ENCODE peak calls at places on chromosomes 3 and 15, in seven cellular contexts. A, W, L, Y, U, Z and M are unnamed samples.

GRCh38 chr3:187080799-187081450 is 58.4 kb downstream of the RPL39L start:
- DNase-seq in A (no peak), W (no peak), L (no peak), Y (no peak), U (no peak), Z (no peak), M (no peak)

GRCh38 chr3:174822320-174822719 is 36.8 kb upstream of the NAALADL2 start:
- DNase-seq in A (no peak), W (no peak), L (no peak), Y (no peak), U (no peak), Z (no peak), M (no peak)

GRCh38 chr15:59294574-59294960 is 78.1 kb downstream of the MYO1E start:
- DNase-seq in A (no peak), W (no peak), L (no peak), Y (no peak), U (no peak), Z (no peak), M (no peak)

GRCh38 chr3:33544126-33544525 is 103.9 kb upstream of the UBP1 start:
- DNase-seq in A (no peak), W (no peak), L (no peak), Y (no peak), U (no peak), Z (no peak), M (no peak)

GRCh38 chr3:131688370-131688769 is 185.6 kb upstream of the MRPL3 start:
- DNase-seq in A (no peak), W (no peak), L (no peak), Y (peak), U (no peak), Z (no peak), M (no peak)

GRCh38 chr3:132348531-132348930 is 31.3 kb downstream of the ACP3 start:
- DNase-seq in A (no peak), W (no peak), L (no peak), Y (no peak), U (no peak), Z (no peak), M (no peak)

GRCh38 chr3:169327969-169328368 is 335.5 kb downstream of the MECOM start:
- DNase-seq in A (no peak), W (no peak), L (no peak), Y (no peak), U (no peak), Z (no peak), M (no peak)

GRCh38 chr15:36323607-36324006 is 255.8 kb upstream of the CDIN1 start:
- DNase-seq in A (no peak), W (no peak), L (no peak), Y (no peak), U (no peak), Z (no peak), M (no peak)

GRCh38 chr15:92845109-92845508 is 55.0 kb upstream of the CHD2 start:
- DNase-seq in A (no peak), W (no peak), L (no peak), Y (peak), U (no peak), Z (no peak), M (no peak)